ENCODE peak calls at places on chromosomes 11 and 22, in five cellular contexts. R is uterus, L is transverse colon, H is spleen, D is PC-3. A is an unnamed sample. For H3K9me3, the result is how much of the 10 kb centered on the place peaks cover.

GRCh38 chr11:69642913-69643632 is 2.1 kb downstream of the CCND1 start:
- DNase-seq in D (peak), H (peak), L (peak), R (peak), A (peak)

GRCh38 chr11:2652857-2653643 is 46.7 kb downstream of the KCNQ1OT1 start:
- DNase-seq in H (peak), R (peak), L (no peak), D (no peak), A (no peak)

GRCh38 chr11:77206264-77207018 is 78.4 kb downstream of the MYO7A start:
- DNase-seq in H (no peak), R (no peak), L (no peak), D (no peak), A (no peak)

GRCh38 chr22:43996170-43996980 is 27.7 kb upstream of the PARVB start:
- DNase-seq in D (no peak), L (peak), R (no peak), H (peak), A (peak)

GRCh38 chr11:46677169-46677568 is 23.2 kb downstream of the ARHGAP1 start:
- DNase-seq in D (no peak), L (no peak), H (peak), R (no peak), A (no peak)

GRCh38 chr11:66720223-66720898 is 8.7 kb downstream of the SPTBN2 start:
- DNase-seq in R (no peak), L (peak), H (peak), D (peak), A (peak)

GRCh38 chr11:118657238-118657637 is 22.2 kb downstream of the TREH start:
- DNase-seq in R (no peak), H (no peak), L (no peak), D (no peak), A (no peak)

GRCh38 chr22:43411981-43412807 is at the start of gene MPPED1:
- DNase-seq in H (no peak), R (no peak), L (no peak), D (no peak), A (no peak)

GRCh38 chr11:121451178-121451981 is 734 bp upstream of the SORL1 start:
- DNase-seq in L (peak), R (no peak), D (peak), H (peak), A (no peak)

GRCh38 chr11:119113716-119114115 is 6.6 kb downstream of the C2CD2L start:
- DNase-seq in H (no peak), L (no peak), D (no peak), R (no peak), A (no peak)

GRCh38 chr11:110710520-110711381 is 1.5 kb downstream of the ARHGAP20 start:
- DNase-seq in L (peak), D (no peak), H (peak), R (peak), A (no peak)

GRCh38 chr11:6531267-6531752 is 34.2 kb downstream of the DNHD1 start:
- DNase-seq in H (no peak), L (no peak), R (no peak), D (peak), A (peak)

GRCh38 chr22:22400964-22401363 is 107.6 kb downstream of the ZNF280B start:
- DNase-seq in L (no peak), H (no peak), R (no peak), D (no peak), A (no peak)

GRCh38 chr22:29044657-29045176 is 16.9 kb downstream of the C22orf31 start:
- DNase-seq in D (no peak), L (no peak), R (no peak), H (no peak), A (no peak)

GRCh38 chr22:28855355-28856094 is 27.8 kb upstream of the ZNRF3 start:
- DNase-seq in L (peak), H (no peak), R (peak), D (peak), A (peak)

GRCh38 chr11:59174664-59175033 is 2.7 kb downstream of the DTX4 start:
- DNase-seq in L (peak), D (peak), R (no peak), H (no peak), A (peak)

GRCh38 chr11:128468106-128468505 is 119.3 kb downstream of the ETS1 start:
- DNase-seq in D (no peak), L (no peak), R (no peak), H (no peak), A (no peak)

GRCh38 chr22:49209452-49210195 is 618.0 kb downstream of the BRD1 start:
- DNase-seq in D (no peak), H (peak), R (peak), L (no peak), A (no peak)
- H3K9me3 ChIP-seq in D (under half), H (under half), R (under half), L (under half), A (under half)

GRCh38 chr22:48316245-48316875 is 1511.3 kb downstream of the BRD1 start:
- DNase-seq in R (peak), D (no peak), H (peak), L (no peak), A (no peak)
- H3K9me3 ChIP-seq in R (under half), D (under half), H (under half), L (under half), A (under half)

DNA sequence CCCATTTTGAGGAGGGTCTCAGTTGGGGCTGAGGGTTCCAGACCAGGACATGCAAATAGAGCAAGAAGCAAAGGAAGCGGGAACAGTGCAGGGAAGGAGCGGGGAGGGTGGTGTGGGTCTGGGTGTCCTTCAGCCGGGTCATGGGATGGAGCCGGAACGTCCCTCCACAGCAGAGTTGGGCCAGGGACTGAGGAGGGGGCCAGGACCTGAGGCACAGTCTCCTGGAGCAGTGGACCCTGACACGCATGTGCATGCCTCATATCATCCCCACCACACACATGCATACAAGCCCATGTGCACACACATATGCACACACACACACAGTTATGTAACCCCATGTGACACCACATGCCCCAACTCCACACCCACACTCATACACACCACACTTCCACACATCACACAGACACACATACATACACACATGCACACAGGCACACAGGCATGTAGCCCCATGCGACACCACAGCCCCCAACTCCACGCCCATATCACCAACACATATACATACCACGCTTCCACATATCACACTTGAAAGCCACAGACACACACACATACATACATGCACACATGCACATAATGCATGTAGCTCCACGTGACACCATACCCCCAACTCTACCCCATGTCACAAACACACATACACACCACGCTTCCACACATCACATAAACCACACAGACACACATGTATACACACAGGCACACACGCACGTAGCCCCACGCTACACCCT is 1026.6 kb downstream of the BRD1 start:
- DNase-seq in R (no peak), H (no peak), D (no peak), L (no peak), A (no peak)
- H3K9me3 ChIP-seq in R (under half), H (under half), D (under half), L (under half), A (under half)

GRCh38 chr22:47381240-47381639 is 618.8 kb downstream of the TBC1D22A start:
- DNase-seq in D (no peak), R (no peak), L (no peak), H (peak), A (no peak)

GRCh38 chr22:47380692-47381091 is 618.2 kb downstream of the TBC1D22A start:
- DNase-seq in D (no peak), H (peak), R (no peak), L (no peak), A (no peak)

GRCh38 chr22:47376901-47377520 is 614.6 kb downstream of the TBC1D22A start:
- DNase-seq in D (no peak), H (peak), L (no peak), R (no peak), A (no peak)

GRCh38 chr22:47377926-47378560 is 615.6 kb downstream of the TBC1D22A start:
- DNase-seq in D (no peak), L (no peak), H (no peak), R (no peak), A (no peak)

DNA sequence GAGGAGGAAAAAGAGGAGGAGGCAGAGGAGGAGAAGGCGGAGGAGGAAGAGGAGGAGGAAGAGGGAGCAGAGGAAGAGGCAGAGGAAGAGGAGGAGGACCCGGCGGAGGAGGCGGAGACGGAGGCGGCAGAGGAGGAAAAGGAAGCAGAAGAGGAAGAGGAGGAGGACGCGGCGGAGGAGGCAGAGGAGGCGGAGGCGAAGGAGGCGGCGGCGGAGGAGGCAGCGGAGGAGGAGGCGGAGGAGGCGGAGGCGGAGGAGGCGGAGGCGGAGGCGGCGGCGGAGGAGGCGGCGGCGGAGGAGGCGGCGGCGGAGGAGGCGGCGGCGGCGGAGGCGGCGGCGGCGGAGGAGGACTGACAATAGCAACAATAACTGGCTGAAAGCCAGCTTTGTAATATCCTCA is 616.6 kb downstream of the TBC1D22A start:
- DNase-seq in R (no peak), D (no peak), H (no peak), L (no peak), A (no peak)
- H3K9me3 ChIP-seq in R (under half), D (under half), H (under half), L (under half), A (under half)

GRCh38 chr11:54930930-54931329 is 224.3 kb downstream of the OR4A5 start:
- DNase-seq in L (no peak), D (no peak), R (no peak), H (no peak), A (no peak)
- H3K9me3 ChIP-seq in L (half or more), D (under half), R (under half), H (half or more), A (under half)

DNA sequence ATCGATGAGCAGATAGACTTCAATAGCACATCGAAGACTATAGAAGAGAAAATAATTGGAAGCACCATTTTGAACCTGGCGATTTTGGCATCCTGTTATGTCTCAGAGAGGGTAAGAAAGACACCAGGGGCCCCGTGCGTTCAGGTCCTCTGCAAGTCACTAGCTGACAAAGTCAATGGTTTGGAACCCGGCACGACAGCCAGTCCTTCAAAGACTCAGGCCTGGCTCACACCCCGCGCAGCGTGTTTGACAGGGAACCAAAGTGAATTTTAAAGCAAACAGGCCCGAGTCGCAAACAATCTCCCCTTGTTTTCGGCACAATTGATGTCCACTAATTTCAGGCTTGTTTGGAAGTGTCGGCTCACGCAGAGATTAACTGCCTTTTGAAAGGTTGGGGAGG is 716.6 kb downstream of the BRD1 start:
- DNase-seq in R (no peak), L (no peak), D (no peak), H (no peak), A (no peak)
- H3K9me3 ChIP-seq in R (under half), L (under half), D (under half), H (under half), A (under half)

GRCh38 chr22:47288640-47289039 is 526.2 kb downstream of the TBC1D22A start:
- DNase-seq in R (peak), H (no peak), L (no peak), D (no peak), A (no peak)
- H3K9me3 ChIP-seq in R (under half), H (under half), L (under half), D (under half), A (under half)